ENCODE peak calls at places on chromosomes 12 and 14, in seven cellular contexts. A is HEK293T, M is GM12878, G is HCT116, C is H1, H is K562, T is HepG2. Q is an unnamed sample.

GRCh38 chr12:100199347-100200136 is 1.1 kb upstream of the ACTR6 start:
- DNase-seq in A (peak; percentile 56), M (no peak), G (peak; percentile 52), C (peak; percentile 23), H (peak; percentile 79), T (peak; percentile 73), Q (peak; percentile 89)

GRCh38 chr12:6369916-6370575 is 5.3 kb downstream of the SCNN1A start:
- DNase-seq in A (no peak), M (no peak), G (no peak), C (no peak), H (no peak), T (no peak), Q (no peak)

GRCh38 chr12:122090759-122091535 is 12.4 kb downstream of the MLXIP start:
- DNase-seq in A (no peak), M (no peak), G (no peak), C (no peak), H (no peak), T (no peak), Q (no peak)

GRCh38 chr12:103783744-103784664 is 57.0 kb downstream of the NT5DC3 start:
- DNase-seq in A (no peak), M (no peak), G (no peak), C (no peak), H (no peak), T (no peak), Q (no peak)

GRCh38 chr12:54294152-54294913 is 6.5 kb downstream of the NFE2 start:
- DNase-seq in A (peak; percentile 66), M (no peak), G (no peak), C (no peak), H (peak; percentile 85), T (peak; percentile 89), Q (peak; percentile 88)

GRCh38 chr14:69287096-69287991 is 27.4 kb downstream of the GALNT16 start:
- DNase-seq in A (no peak), M (no peak), G (no peak), C (no peak), H (no peak), T (peak; percentile 46), Q (no peak)

GRCh38 chr14:30385925-30386324 is 173.0 kb upstream of the G2E3 start:
- DNase-seq in A (no peak), M (no peak), G (no peak), C (no peak), H (no peak), T (no peak), Q (no peak)

GRCh38 chr14:99816217-99816616 is 23.0 kb downstream of the EML1 start:
- DNase-seq in A (no peak), M (no peak), G (no peak), C (no peak), H (no peak), T (no peak), Q (no peak)

GRCh38 chr12:67804168-67804567 is 155.6 kb downstream of the DYRK2 start:
- DNase-seq in A (no peak), M (no peak), G (no peak), C (no peak), H (no peak), T (no peak), Q (no peak)

GRCh38 chr12:113862570-113863454 is 103.3 kb downstream of the RBM19 start:
- DNase-seq in A (no peak), M (peak; percentile 20), G (no peak), C (no peak), H (peak; percentile 33), T (no peak), Q (no peak)

GRCh38 chr12:23729354-23729753 is 220.1 kb downstream of the SOX5 start:
- DNase-seq in A (no peak), M (no peak), G (no peak), C (no peak), H (no peak), T (no peak), Q (no peak)

GRCh38 chr12:110560048-110560447 is 23.1 kb downstream of the PPTC7 start:
- DNase-seq in A (no peak), M (no peak), G (no peak), C (no peak), H (no peak), T (no peak), Q (no peak)

GRCh38 chr12:14950421-14950820 is 11.0 kb downstream of the ARHGDIB start:
- DNase-seq in A (no peak), M (no peak), G (no peak), C (no peak), H (no peak), T (no peak), Q (no peak)

GRCh38 chr14:104665663-104666522 is 23.5 kb upstream of the INF2 start:
- DNase-seq in A (no peak), M (no peak), G (peak; percentile 91), C (no peak), H (no peak), T (peak; percentile 96), Q (no peak)

GRCh38 chr12:100360450-100360849 is 3.6 kb downstream of the SLC17A8 start:
- DNase-seq in A (no peak), M (no peak), G (no peak), C (no peak), H (no peak), T (no peak), Q (no peak)

GRCh38 chr14:49187799-49188198 is 398.4 kb downstream of the RPS29 start:
- DNase-seq in A (no peak), M (no peak), G (no peak), C (no peak), H (no peak), T (no peak), Q (no peak)

GRCh38 chr12:120984351-120984898 is 6.1 kb downstream of the HNF1A start:
- DNase-seq in A (no peak), M (no peak), G (no peak), C (no peak), H (no peak), T (peak; percentile 87), Q (no peak)

GRCh38 chr12:108214486-108214885 is 85.4 kb downstream of the WSCD2 start:
- DNase-seq in A (peak; percentile 38), M (no peak), G (no peak), C (no peak), H (peak; percentile 60), T (peak; percentile 3), Q (peak; percentile 76)

GRCh38 chr12:40105265-40105514 is 691 bp downstream of the SLC2A13 start:
- DNase-seq in A (no peak), M (no peak), G (no peak), C (no peak), H (no peak), T (no peak), Q (no peak)

GRCh38 chr12:5085896-5086295 is 42.2 kb downstream of the KCNA5 start:
- DNase-seq in A (no peak), M (no peak), G (no peak), C (no peak), H (no peak), T (no peak), Q (no peak)

GRCh38 chr14:85565862-85566296 is 35.9 kb downstream of the FLRT2 start:
- DNase-seq in A (no peak), M (no peak), G (no peak), C (no peak), H (no peak), T (no peak), Q (no peak)
- TF ChIP-seq SP1 in A (no peak), M (no peak), G (no peak), C (no peak), H (no peak), T (no peak), Q (no peak)

DNA sequence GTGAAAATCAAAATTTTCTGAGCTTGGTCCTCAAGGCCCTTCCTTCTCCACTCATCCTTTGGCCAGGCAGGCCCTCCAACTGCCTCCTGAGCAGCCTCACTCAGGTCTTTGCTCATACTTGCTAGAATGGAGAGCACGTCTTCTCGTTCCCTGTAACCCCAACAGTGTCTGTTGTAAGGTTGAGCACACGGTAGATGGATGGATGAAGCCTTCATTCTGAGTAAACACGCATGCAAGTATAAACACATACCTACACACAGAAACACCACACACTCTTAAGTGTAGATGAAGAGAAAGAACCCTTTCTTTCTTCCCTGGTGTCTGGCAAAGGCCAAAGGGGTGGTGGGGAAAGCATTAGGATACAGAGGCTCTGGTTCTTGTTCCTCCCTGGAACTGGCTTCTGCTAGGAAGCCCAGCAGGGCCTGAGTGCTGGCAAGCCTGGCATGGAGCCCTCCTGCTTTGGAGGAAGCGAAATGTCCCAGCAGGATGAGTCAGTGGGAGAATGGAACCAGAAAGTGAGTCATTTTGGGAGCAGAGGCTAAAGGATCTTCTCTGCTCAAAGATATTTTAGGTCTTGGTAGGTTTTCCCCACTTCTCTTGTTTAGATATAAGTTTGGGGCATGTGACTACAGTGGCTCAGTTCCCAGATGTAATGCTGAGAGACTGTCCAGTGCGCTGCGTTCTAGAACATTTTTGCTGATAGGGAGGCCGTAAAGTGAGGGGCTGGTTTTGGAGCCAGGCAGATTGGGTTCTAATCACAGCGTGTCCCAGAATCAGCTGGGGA is 127.4 kb downstream of the CACNA1C start:
- DNase-seq in A (no peak), M (no peak), G (peak; percentile 29), C (no peak), H (no peak), T (no peak), Q (no peak)
- TF ChIP-seq SP1 in A (no peak), M (no peak), G (no peak), C (no peak), H (no peak), T (no peak), Q (no peak)

GRCh38 chr14:20857207-20857606 is 34.0 kb upstream of the RNASE3 start:
- DNase-seq in A (no peak), M (no peak), G (no peak), C (no peak), H (no peak), T (no peak), Q (no peak)

GRCh38 chr14:20855652-20856291 is 35.4 kb upstream of the RNASE3 start:
- DNase-seq in A (peak; percentile 71), M (peak; percentile 21), G (peak; percentile 73), C (peak; percentile 29), H (peak; percentile 75), T (peak; percentile 79), Q (peak; percentile 66)

GRCh38 chr14:20857630-20858261 is 33.4 kb upstream of the RNASE3 start:
- DNase-seq in A (peak; percentile 73), M (no peak), G (peak; percentile 22), C (no peak), H (peak; percentile 56), T (peak; percentile 50), Q (peak; percentile 71)
- TF ChIP-seq SP1 in A (no peak), M (no peak), G (no peak), C (no peak), H (no peak), T (no peak), Q (no peak)

GRCh38 chr14:37375566-37375965 is 177.8 kb downstream of the MIPOL1 start:
- DNase-seq in A (no peak), M (no peak), G (no peak), C (no peak), H (no peak), T (no peak), Q (no peak)

DNA sequence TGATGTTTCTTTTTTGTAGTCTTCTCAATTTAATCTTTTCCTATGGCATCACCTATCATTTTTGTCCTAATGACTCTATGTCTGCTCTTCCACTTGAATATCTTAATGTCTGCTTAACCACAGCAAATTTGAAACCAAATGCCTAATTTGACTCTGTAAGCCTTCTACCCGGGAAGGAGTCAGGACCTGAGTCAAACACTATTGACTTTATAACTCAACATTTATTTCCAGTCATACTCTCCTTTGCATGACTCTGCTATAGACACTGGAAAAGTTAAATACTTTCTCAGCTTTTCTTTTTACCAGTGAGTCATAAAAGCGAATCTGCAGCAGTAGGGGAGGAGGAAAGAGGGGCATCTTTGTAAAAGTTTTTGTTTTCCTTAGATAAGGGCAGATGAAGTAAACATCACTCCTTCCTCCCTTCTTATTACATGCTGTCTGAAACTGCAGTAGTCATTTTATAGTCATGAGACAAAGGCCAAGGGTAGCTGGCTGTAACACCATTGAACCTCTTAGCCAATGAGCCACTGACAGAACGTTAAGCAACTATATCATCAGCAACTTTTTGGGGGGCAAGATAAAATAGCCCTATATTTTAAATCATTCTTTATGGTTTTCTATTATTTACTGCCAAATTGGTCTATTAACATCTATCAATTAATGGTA is 179.3 kb downstream of the MIPOL1 start:
- DNase-seq in A (no peak), M (no peak), G (no peak), C (no peak), H (no peak), T (no peak), Q (no peak)
- TF ChIP-seq SP1 in A (no peak), M (no peak), G (no peak), C (no peak), H (no peak), T (no peak), Q (no peak)